ENCODE peak calls at places on chromosomes 3 and 15, in eight cellular contexts. V, O, X, Z, Y, J, N and E are unnamed samples.

GRCh38 chr3:122921791-122922651 is 105.5 kb downstream of the SEMA5B start:
- DNase-seq in V (peak), O (no peak), X (peak), Z (no peak), Y (no peak), J (no peak), N (no peak), E (no peak)

GRCh38 chr3:12300137-12300536 is 11.3 kb downstream of the PPARG start:
- DNase-seq in V (no peak), O (peak), X (peak), Z (peak), Y (no peak), J (no peak), N (no peak), E (no peak)

GRCh38 chr15:71105444-71105843 is 9.8 kb upstream of the THSD4 start:
- DNase-seq in V (no peak), O (no peak), X (no peak), Z (no peak), Y (no peak), J (no peak), N (no peak), E (no peak)

GRCh38 chr3:27681249-27681748 is 40.8 kb downstream of the EOMES start:
- DNase-seq in V (peak), O (peak), X (peak), Z (peak), Y (peak), J (peak), N (peak), E (no peak)

GRCh38 chr3:188217681-188218080 is 63.7 kb downstream of the LPP start:
- DNase-seq in V (no peak), O (no peak), X (peak), Z (no peak), Y (no peak), J (no peak), N (no peak), E (no peak)

GRCh38 chr15:70426065-70426821 is 328.5 kb upstream of the TLE3 start:
- DNase-seq in V (no peak), O (peak), X (peak), Z (no peak), Y (no peak), J (no peak), N (no peak), E (no peak)

GRCh38 chr3:66744986-66745385 is 244.2 kb upstream of the LRIG1 start:
- DNase-seq in V (no peak), O (no peak), X (peak), Z (peak), Y (no peak), J (no peak), N (no peak), E (no peak)

GRCh38 chr3:165491487-165491886 is 295.3 kb upstream of the SLITRK3 start:
- DNase-seq in V (peak), O (no peak), X (no peak), Z (peak), Y (no peak), J (peak), N (no peak), E (no peak)

GRCh38 chr3:162141232-162141631 is 644.6 kb downstream of the OTOL1 start:
- DNase-seq in V (no peak), O (no peak), X (peak), Z (peak), Y (no peak), J (no peak), N (no peak), E (no peak)

GRCh38 chr3:177150970-177151627 is 46.2 kb downstream of the TBL1XR1 start:
- DNase-seq in V (no peak), O (peak), X (peak), Z (peak), Y (no peak), J (peak), N (peak), E (no peak)

GRCh38 chr3:197082871-197083270 is 53.3 kb upstream of the MELTF start:
- DNase-seq in V (no peak), O (no peak), X (peak), Z (no peak), Y (peak), J (no peak), N (no peak), E (no peak)

GRCh38 chr3:117519776-117520175 is 810.2 kb downstream of the TUSC7 start:
- DNase-seq in V (no peak), O (no peak), X (no peak), Z (no peak), Y (no peak), J (no peak), N (no peak), E (no peak)

GRCh38 chr15:65772909-65773308 is 19.2 kb downstream of the DENND4A start:
- DNase-seq in V (no peak), O (no peak), X (no peak), Z (no peak), Y (peak), J (no peak), N (no peak), E (no peak)

GRCh38 chr15:72229076-72229946 is 1.7 kb downstream of the PKM start:
- DNase-seq in V (peak), O (peak), X (peak), Z (no peak), Y (no peak), J (no peak), N (no peak), E (no peak)

GRCh38 chr15:38899300-38899699 is 334.7 kb upstream of the RASGRP1 start:
- DNase-seq in V (no peak), O (no peak), X (peak), Z (peak), Y (no peak), J (no peak), N (no peak), E (no peak)

GRCh38 chr15:63763476-63764123 is 70.1 kb downstream of the HERC1 start:
- DNase-seq in V (no peak), O (no peak), X (peak), Z (peak), Y (peak), J (no peak), N (no peak), E (no peak)

GRCh38 chr3:138914870-138915502 is 32.0 kb downstream of the FOXL2 start:
- DNase-seq in V (peak), O (no peak), X (peak), Z (peak), Y (peak), J (peak), N (no peak), E (no peak)

GRCh38 chr15:78313383-78313782 is 14.0 kb upstream of the SKIC8 start:
- DNase-seq in V (no peak), O (no peak), X (no peak), Z (no peak), Y (no peak), J (no peak), N (no peak), E (no peak)

GRCh38 chr3:8857720-8858367 is 88.4 kb upstream of the OXTR start:
- DNase-seq in V (no peak), O (no peak), X (no peak), Z (no peak), Y (no peak), J (no peak), N (no peak), E (no peak)

GRCh38 chr3:194999491-194999890 is 271.5 kb downstream of the XXYLT1 start:
- DNase-seq in V (no peak), O (no peak), X (no peak), Z (no peak), Y (no peak), J (no peak), N (no peak), E (no peak)

GRCh38 chr15:62612183-62612733 is 430.3 kb upstream of the TPM1 start:
- DNase-seq in V (no peak), O (no peak), X (no peak), Z (no peak), Y (no peak), J (no peak), N (no peak), E (no peak)

GRCh38 chr15:93152264-93152884 is 63.4 kb upstream of the RGMA start:
- DNase-seq in V (no peak), O (no peak), X (no peak), Z (no peak), Y (no peak), J (no peak), N (no peak), E (no peak)

GRCh38 chr15:72998681-72999466 is 53.4 kb upstream of the NEO1 start:
- DNase-seq in V (no peak), O (no peak), X (no peak), Z (no peak), Y (no peak), J (no peak), N (no peak), E (no peak)

GRCh38 chr3:63945558-63946096 is 33.4 kb upstream of the SCAANT1 start:
- DNase-seq in V (no peak), O (no peak), X (no peak), Z (no peak), Y (no peak), J (no peak), N (no peak), E (no peak)

GRCh38 chr3:133058831-133059230 is 20.6 kb downstream of the TMEM108 start:
- DNase-seq in V (no peak), O (no peak), X (no peak), Z (no peak), Y (no peak), J (no peak), N (no peak), E (no peak)

GRCh38 chr15:47027322-47027946 is 689.9 kb upstream of the SEMA6D start:
- DNase-seq in V (peak), O (no peak), X (no peak), Z (peak), Y (no peak), J (no peak), N (no peak), E (no peak)

GRCh38 chr3:7821858-7822257 is 679.8 kb upstream of the LMCD1 start:
- DNase-seq in V (peak), O (no peak), X (no peak), Z (no peak), Y (no peak), J (no peak), N (no peak), E (no peak)

GRCh38 chr3:50388720-50389352 is 29.5 kb upstream of the TMEM115 start:
- DNase-seq in V (peak), O (no peak), X (no peak), Z (no peak), Y (no peak), J (no peak), N (no peak), E (no peak)

GRCh38 chr3:133408961-133409360 is 9.1 kb downstream of the BFSP2 start:
- DNase-seq in V (no peak), O (peak), X (peak), Z (peak), Y (no peak), J (peak), N (no peak), E (no peak)

GRCh38 chr3:194711286-194711685 is 25.6 kb downstream of the FAM43A start:
- DNase-seq in V (no peak), O (no peak), X (no peak), Z (peak), Y (peak), J (no peak), N (no peak), E (no peak)

GRCh38 chr3:97883736-97884135 is 61.9 kb downstream of the CRYBG3 start:
- DNase-seq in V (no peak), O (no peak), X (no peak), Z (no peak), Y (peak), J (no peak), N (no peak), E (no peak)

GRCh38 chr3:178022599-178022998 is 513.6 kb upstream of the KCNMB2 start:
- DNase-seq in V (peak), O (no peak), X (peak), Z (no peak), Y (no peak), J (no peak), N (no peak), E (no peak)

GRCh38 chr15:37095993-37096877 is 4.1 kb downstream of the MEIS2 start:
- DNase-seq in V (peak), O (no peak), X (peak), Z (peak), Y (no peak), J (no peak), N (no peak), E (peak)

GRCh38 chr15:84609818-84610525 is 9.2 kb downstream of the ZSCAN2 start:
- DNase-seq in V (no peak), O (no peak), X (no peak), Z (no peak), Y (no peak), J (no peak), N (no peak), E (peak)